ENCODE peak calls at places on chromosomes 5 and 9, in five cellular contexts. One of them, this sample, is unnamed.

GRCh38 chr9:107674937-107675277 is 185.3 kb upstream of the KLF4 start:
- DNase-seq in kidney: no peak
- DNase-seq in lower leg skin: peak; percentile 92
- DNase-seq in fibroblast of mammary gland: peak; percentile 38
- DNase-seq in IMR-90: no peak
- DNase-seq in this sample: peak; percentile 64

GRCh38 chr5:108867661-108868060 is 120.0 kb downstream of the FER start:
- DNase-seq in kidney: no peak
- DNase-seq in lower leg skin: no peak
- DNase-seq in fibroblast of mammary gland: no peak
- DNase-seq in IMR-90: no peak
- DNase-seq in this sample: no peak

GRCh38 chr5:35838370-35839042 is 18.2 kb upstream of the IL7R start:
- DNase-seq in kidney: no peak
- DNase-seq in lower leg skin: no peak
- DNase-seq in fibroblast of mammary gland: no peak
- DNase-seq in IMR-90: peak; percentile 23
- DNase-seq in this sample: no peak

GRCh38 chr9:109908459-109909390 is 128.7 kb downstream of the PALM2AKAP2 start:
- DNase-seq in kidney: no peak
- DNase-seq in lower leg skin: no peak
- DNase-seq in fibroblast of mammary gland: peak; percentile 47
- DNase-seq in IMR-90: peak; percentile 96
- DNase-seq in this sample: peak; percentile 95

GRCh38 chr5:125026900-125027731 is 280.7 kb upstream of the ZNF608 start:
- DNase-seq in kidney: no peak
- DNase-seq in lower leg skin: no peak
- DNase-seq in fibroblast of mammary gland: peak; percentile 55
- DNase-seq in IMR-90: no peak
- DNase-seq in this sample: peak; percentile 60

GRCh38 chr5:86837610-86838009 is 219.9 kb downstream of the COX7C start:
- DNase-seq in kidney: no peak
- DNase-seq in lower leg skin: no peak
- DNase-seq in fibroblast of mammary gland: peak; percentile 14
- DNase-seq in IMR-90: peak; percentile 20
- DNase-seq in this sample: no peak

GRCh38 chr5:139443766-139444473 is 4.6 kb upstream of the DNAJC18 start:
- DNase-seq in kidney: no peak
- DNase-seq in lower leg skin: peak; percentile 39
- DNase-seq in fibroblast of mammary gland: peak; percentile 85
- DNase-seq in IMR-90: peak; percentile 80
- DNase-seq in this sample: peak; percentile 76

GRCh38 chr9:127919253-127919815 is 2.5 kb upstream of the ST6GALNAC4 start:
- DNase-seq in kidney: peak; percentile 96
- DNase-seq in lower leg skin: peak; percentile 98
- DNase-seq in fibroblast of mammary gland: peak; percentile 100
- DNase-seq in IMR-90: peak; percentile 99
- DNase-seq in this sample: peak; percentile 99

GRCh38 chr5:96615223-96615622 is 47.0 kb upstream of the CAST start:
- DNase-seq in kidney: no peak
- DNase-seq in lower leg skin: no peak
- DNase-seq in fibroblast of mammary gland: no peak
- DNase-seq in IMR-90: peak; percentile 12
- DNase-seq in this sample: no peak

GRCh38 chr5:173554989-173555705 is 61.3 kb downstream of the BOD1 start:
- DNase-seq in kidney: no peak
- DNase-seq in lower leg skin: no peak
- DNase-seq in fibroblast of mammary gland: no peak
- DNase-seq in IMR-90: no peak
- DNase-seq in this sample: no peak

GRCh38 chr5:141040093-141040762 is 10.9 kb upstream of the PCDHB1 start:
- DNase-seq in kidney: peak; percentile 79
- DNase-seq in lower leg skin: no peak
- DNase-seq in fibroblast of mammary gland: peak; percentile 17
- DNase-seq in IMR-90: no peak
- DNase-seq in this sample: no peak

GRCh38 chr5:138449501-138450239 is 10.8 kb downstream of the REEP2 start:
- DNase-seq in kidney: peak; percentile 93
- DNase-seq in lower leg skin: peak; percentile 97
- DNase-seq in fibroblast of mammary gland: peak; percentile 79
- DNase-seq in IMR-90: peak; percentile 75
- DNase-seq in this sample: peak; percentile 80

GRCh38 chr9:102587231-102587630 is 407.9 kb upstream of the CYLC2 start:
- DNase-seq in kidney: no peak
- DNase-seq in lower leg skin: no peak
- DNase-seq in fibroblast of mammary gland: no peak
- DNase-seq in IMR-90: no peak
- DNase-seq in this sample: no peak

GRCh38 chr9:456365-456764 is 241.7 kb downstream of the DOCK8 start:
- DNase-seq in kidney: no peak
- DNase-seq in lower leg skin: no peak
- DNase-seq in fibroblast of mammary gland: no peak
- DNase-seq in IMR-90: no peak
- DNase-seq in this sample: peak; percentile 50

GRCh38 chr9:114157516-114158176 is 2.3 kb downstream of the COL27A1 start:
- DNase-seq in kidney: no peak
- DNase-seq in lower leg skin: no peak
- DNase-seq in fibroblast of mammary gland: peak; percentile 70
- DNase-seq in IMR-90: peak; percentile 69
- DNase-seq in this sample: peak; percentile 47

GRCh38 chr5:173781826-173782670 is 106.1 kb upstream of the CPEB4 start:
- DNase-seq in kidney: peak; percentile 91
- DNase-seq in lower leg skin: peak; percentile 96
- DNase-seq in fibroblast of mammary gland: peak; percentile 96
- DNase-seq in IMR-90: peak; percentile 94
- DNase-seq in this sample: peak; percentile 97

GRCh38 chr9:35856206-35856605 is 14.0 kb downstream of the OR13J1 start:
- DNase-seq in kidney: no peak
- DNase-seq in lower leg skin: no peak
- DNase-seq in fibroblast of mammary gland: no peak
- DNase-seq in IMR-90: no peak
- DNase-seq in this sample: no peak

GRCh38 chr5:93990504-93991085 is 249.2 kb upstream of the POU5F2 start:
- DNase-seq in kidney: no peak
- DNase-seq in lower leg skin: no peak
- DNase-seq in fibroblast of mammary gland: peak; percentile 9
- DNase-seq in IMR-90: peak; percentile 2
- DNase-seq in this sample: peak; percentile 57

GRCh38 chr9:126363847-126364671 is 37.4 kb downstream of the MVB12B start:
- DNase-seq in kidney: no peak
- DNase-seq in lower leg skin: peak; percentile 72
- DNase-seq in fibroblast of mammary gland: no peak
- DNase-seq in IMR-90: peak; percentile 73
- DNase-seq in this sample: no peak

GRCh38 chr9:75451045-75451444 is 362.7 kb downstream of the OSTF1 start:
- DNase-seq in kidney: no peak
- DNase-seq in lower leg skin: no peak
- DNase-seq in fibroblast of mammary gland: no peak
- DNase-seq in IMR-90: no peak
- DNase-seq in this sample: no peak

GRCh38 chr5:101326766-101327165 is 423.7 kb upstream of the ST8SIA4 start:
- DNase-seq in kidney: no peak
- DNase-seq in lower leg skin: no peak
- DNase-seq in fibroblast of mammary gland: peak; percentile 32
- DNase-seq in IMR-90: no peak
- DNase-seq in this sample: no peak

GRCh38 chr5:133969654-133970324 is 1.4 kb upstream of the C5orf15 start:
- DNase-seq in kidney: no peak
- DNase-seq in lower leg skin: no peak
- DNase-seq in fibroblast of mammary gland: no peak
- DNase-seq in IMR-90: peak; percentile 79
- DNase-seq in this sample: peak; percentile 50

GRCh38 chr5:111747336-111747735 is 9.7 kb downstream of the NREP start:
- DNase-seq in kidney: no peak
- DNase-seq in lower leg skin: no peak
- DNase-seq in fibroblast of mammary gland: peak; percentile 76
- DNase-seq in IMR-90: peak; percentile 59
- DNase-seq in this sample: no peak

GRCh38 chr9:2230362-2230761 is 215.2 kb downstream of the SMARCA2 start:
- DNase-seq in kidney: no peak
- DNase-seq in lower leg skin: no peak
- DNase-seq in fibroblast of mammary gland: no peak
- DNase-seq in IMR-90: no peak
- DNase-seq in this sample: no peak

GRCh38 chr5:178595145-178595544 is 5.0 kb upstream of the COL23A1 start:
- DNase-seq in kidney: no peak
- DNase-seq in lower leg skin: no peak
- DNase-seq in fibroblast of mammary gland: no peak
- DNase-seq in IMR-90: no peak
- DNase-seq in this sample: no peak

GRCh38 chr5:10655686-10656075 is 91.8 kb downstream of the ANKRD33B start:
- DNase-seq in kidney: no peak
- DNase-seq in lower leg skin: peak; percentile 42
- DNase-seq in fibroblast of mammary gland: no peak
- DNase-seq in IMR-90: no peak
- DNase-seq in this sample: no peak

GRCh38 chr5:17024686-17025180 is 88.6 kb upstream of the MYO10 start:
- DNase-seq in kidney: no peak
- DNase-seq in lower leg skin: no peak
- DNase-seq in fibroblast of mammary gland: peak; percentile 54
- DNase-seq in IMR-90: peak; percentile 85
- DNase-seq in this sample: peak; percentile 68

DNA sequence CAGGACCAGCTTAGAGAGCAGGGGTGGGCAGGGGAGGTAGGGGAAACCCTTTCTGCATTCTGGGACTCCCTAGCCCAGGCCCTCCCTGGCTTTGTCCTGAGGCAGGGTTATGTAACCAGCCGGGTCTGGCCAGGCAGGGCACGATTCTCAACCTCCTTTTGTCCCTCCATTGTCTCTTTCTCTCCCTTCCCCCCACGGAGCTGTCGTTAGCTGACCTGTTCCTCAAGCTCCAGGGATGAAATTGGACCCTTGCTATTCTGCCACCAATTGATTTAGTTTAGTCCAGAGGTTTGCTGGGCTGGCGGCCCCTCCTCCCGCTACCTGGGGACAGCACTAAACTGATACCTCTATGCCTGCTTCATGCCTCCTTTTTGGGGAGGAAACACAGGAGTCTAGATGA is 9.4 kb upstream of the NDST1 start:
- DNase-seq in kidney: no peak
- DNase-seq in lower leg skin: no peak
- DNase-seq in fibroblast of mammary gland: no peak
- DNase-seq in IMR-90: no peak
- DNase-seq in this sample: no peak
- H3K4me3 ChIP-seq in kidney: no peak overlapping the region
- H3K4me3 ChIP-seq in lower leg skin: no peak overlapping the region
- H3K4me3 ChIP-seq in fibroblast of mammary gland: peak overlapping the region; percentile 25
- H3K4me3 ChIP-seq in IMR-90: no peak overlapping the region
- H3K4me3 ChIP-seq in this sample: no peak overlapping the region

GRCh38 chr9:105219291-105219805 is 25.1 kb upstream of the SLC44A1 start:
- DNase-seq in kidney: no peak
- DNase-seq in lower leg skin: no peak
- DNase-seq in fibroblast of mammary gland: peak; percentile 80
- DNase-seq in IMR-90: no peak
- DNase-seq in this sample: no peak
- TF ChIP-seq CTCF in kidney: no peak
- TF ChIP-seq CTCF in lower leg skin: no peak
- TF ChIP-seq CTCF in fibroblast of mammary gland: no peak
- TF ChIP-seq CTCF in IMR-90: no peak
- TF ChIP-seq CTCF in this sample: no peak

GRCh38 chr5:88734191-88734640 is 148.8 kb downstream of the MEF2C start:
- DNase-seq in kidney: no peak
- DNase-seq in lower leg skin: no peak
- DNase-seq in fibroblast of mammary gland: no peak
- DNase-seq in IMR-90: no peak
- DNase-seq in this sample: no peak

GRCh38 chr5:88736494-88736893 is 146.5 kb downstream of the MEF2C start:
- DNase-seq in kidney: no peak
- DNase-seq in lower leg skin: no peak
- DNase-seq in fibroblast of mammary gland: no peak
- DNase-seq in IMR-90: no peak
- DNase-seq in this sample: no peak

GRCh38 chr5:88732862-88733261 is 150.1 kb downstream of the MEF2C start:
- DNase-seq in kidney: no peak
- DNase-seq in lower leg skin: no peak
- DNase-seq in fibroblast of mammary gland: no peak
- DNase-seq in IMR-90: no peak
- DNase-seq in this sample: no peak

GRCh38 chr5:88732181-88732633 is 150.8 kb downstream of the MEF2C start:
- DNase-seq in kidney: peak; percentile 71
- DNase-seq in lower leg skin: peak; percentile 87
- DNase-seq in fibroblast of mammary gland: peak; percentile 15
- DNase-seq in IMR-90: no peak
- DNase-seq in this sample: peak; percentile 19

GRCh38 chr5:88734983-88735382 is 148.0 kb downstream of the MEF2C start:
- DNase-seq in kidney: no peak
- DNase-seq in lower leg skin: no peak
- DNase-seq in fibroblast of mammary gland: no peak
- DNase-seq in IMR-90: no peak
- DNase-seq in this sample: no peak
- H3K4me3 ChIP-seq in kidney: no peak overlapping the region
- H3K4me3 ChIP-seq in lower leg skin: no peak overlapping the region
- H3K4me3 ChIP-seq in fibroblast of mammary gland: no peak overlapping the region
- H3K4me3 ChIP-seq in IMR-90: no peak overlapping the region
- H3K4me3 ChIP-seq in this sample: no peak overlapping the region

GRCh38 chr9:132164604-132165362 is 2.9 kb downstream of the NTNG2 start:
- DNase-seq in kidney: no peak
- DNase-seq in lower leg skin: no peak
- DNase-seq in fibroblast of mammary gland: peak; percentile 91
- DNase-seq in IMR-90: no peak
- DNase-seq in this sample: peak; percentile 86

GRCh38 chr9:132168851-132169250 is 7.0 kb downstream of the NTNG2 start:
- DNase-seq in kidney: peak; percentile 67
- DNase-seq in lower leg skin: no peak
- DNase-seq in fibroblast of mammary gland: no peak
- DNase-seq in IMR-90: no peak
- DNase-seq in this sample: no peak

GRCh38 chr9:132167192-132167591 is 5.3 kb downstream of the NTNG2 start:
- DNase-seq in kidney: no peak
- DNase-seq in lower leg skin: no peak
- DNase-seq in fibroblast of mammary gland: no peak
- DNase-seq in IMR-90: peak; percentile 24
- DNase-seq in this sample: no peak

GRCh38 chr9:132168347-132168746 is 6.5 kb downstream of the NTNG2 start:
- DNase-seq in kidney: no peak
- DNase-seq in lower leg skin: no peak
- DNase-seq in fibroblast of mammary gland: peak; percentile 35
- DNase-seq in IMR-90: peak; percentile 52
- DNase-seq in this sample: no peak

DNA sequence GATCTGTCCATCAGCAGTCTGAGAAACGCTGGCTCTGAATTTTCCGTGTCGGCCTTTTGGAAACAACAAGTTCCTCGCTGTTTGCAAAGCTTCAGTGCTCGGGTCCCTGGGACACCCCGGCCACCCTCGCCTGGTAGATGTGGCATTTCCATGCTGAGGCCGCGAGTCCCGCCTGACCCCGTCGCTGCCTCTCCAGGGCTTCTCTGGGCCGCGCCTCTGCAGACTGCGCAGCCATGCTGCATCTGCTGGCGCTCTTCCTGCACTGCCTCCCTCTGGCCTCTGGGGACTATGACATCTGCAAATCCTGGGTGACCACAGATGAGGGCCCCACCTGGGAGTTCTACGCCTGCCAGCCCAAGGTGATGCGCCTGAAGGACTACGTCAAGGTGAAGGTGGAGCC is 4.7 kb downstream of the NTNG2 start:
- DNase-seq in kidney: no peak
- DNase-seq in lower leg skin: no peak
- DNase-seq in fibroblast of mammary gland: no peak
- DNase-seq in IMR-90: no peak
- DNase-seq in this sample: no peak
- TF ChIP-seq CTCF in kidney: no peak
- TF ChIP-seq CTCF in lower leg skin: no peak
- TF ChIP-seq CTCF in fibroblast of mammary gland: peak; percentile 2
- TF ChIP-seq CTCF in IMR-90: peak; percentile 22
- TF ChIP-seq CTCF in this sample: peak; percentile 33

GRCh38 chr9:99235069-99235468 is 13.0 kb downstream of the SEC61B start:
- DNase-seq in kidney: no peak
- DNase-seq in lower leg skin: no peak
- DNase-seq in fibroblast of mammary gland: no peak
- DNase-seq in IMR-90: no peak
- DNase-seq in this sample: no peak
- H3K4me3 ChIP-seq in kidney: no peak overlapping the region
- H3K4me3 ChIP-seq in lower leg skin: no peak overlapping the region
- H3K4me3 ChIP-seq in fibroblast of mammary gland: no peak overlapping the region
- H3K4me3 ChIP-seq in IMR-90: no peak overlapping the region
- H3K4me3 ChIP-seq in this sample: no peak overlapping the region